ENCODE peak calls at places on chromosomes 5 and 9, in four cellular contexts. V is tibial artery, D is heart left ventricle, J is SK-N-SH. Q is an unnamed sample.

GRCh38 chr9:121508415-121508814 is 8.8 kb upstream of the GGTA1 start:
- DNase-seq in V (no peak), D (no peak), J (no peak), Q (no peak)

GRCh38 chr9:84153885-84154284 is 173.3 kb downstream of the RMI1 start:
- DNase-seq in V (no peak), D (no peak), J (no peak), Q (no peak)

GRCh38 chr5:73606206-73606753 is 19.7 kb upstream of the ARHGEF28 start:
- DNase-seq in V (no peak), D (no peak), J (no peak), Q (peak; percentile 64)

GRCh38 chr5:56656816-56657740 is 158.3 kb upstream of the MAP3K1 start:
- DNase-seq in V (no peak), D (no peak), J (no peak), Q (no peak)

GRCh38 chr5:33300209-33300742 is 140.5 kb upstream of the TARS1 start:
- DNase-seq in V (no peak), D (no peak), J (no peak), Q (no peak)

GRCh38 chr5:40171971-40172370 is 507.7 kb upstream of the PTGER4 start:
- DNase-seq in V (no peak), D (no peak), J (no peak), Q (no peak)

GRCh38 chr5:178455480-178455835 is 134.7 kb downstream of the COL23A1 start:
- DNase-seq in V (no peak), D (no peak), J (no peak), Q (no peak)

GRCh38 chr9:19171271-19171670 is 44.0 kb upstream of the PLIN2 start:
- DNase-seq in V (no peak), D (no peak), J (no peak), Q (no peak)

GRCh38 chr5:80863708-80864107 is 96.5 kb upstream of the RASGRF2 start:
- DNase-seq in V (no peak), D (no peak), J (no peak), Q (no peak)

GRCh38 chr5:141692919-141693848 is 11.2 kb upstream of the ARAP3 start:
- DNase-seq in V (no peak), D (no peak), J (no peak), Q (peak; percentile 90)

GRCh38 chr9:108761530-108762347 is 94.0 kb downstream of the ACTL7B start:
- DNase-seq in V (peak; percentile 64), D (peak; percentile 48), J (peak; percentile 69), Q (peak; percentile 64)

GRCh38 chr9:128384801-128385492 is 13.8 kb downstream of the URM1 start:
- DNase-seq in V (no peak), D (no peak), J (no peak), Q (no peak)

GRCh38 chr9:29006603-29007002 is 1433.3 kb upstream of the C9orf72 start:
- DNase-seq in V (no peak), D (no peak), J (no peak), Q (peak; percentile 52)

GRCh38 chr5:179799644-179799973 is 5.8 kb downstream of the LTC4S start:
- DNase-seq in V (no peak), D (no peak), J (no peak), Q (no peak)

GRCh38 chr9:132244582-132245455 is 83.0 kb downstream of the NTNG2 start:
- DNase-seq in V (peak; percentile 40), D (peak; percentile 51), J (no peak), Q (no peak)

GRCh38 chr9:79477955-79478751 is 93.6 kb upstream of the TLE4 start:
- DNase-seq in V (peak; percentile 18), D (no peak), J (peak; percentile 21), Q (peak; percentile 71)

GRCh38 chr5:88770290-88771257 is 112.4 kb downstream of the MEF2C start:
- DNase-seq in V (no peak), D (no peak), J (no peak), Q (no peak)

GRCh38 chr9:109852561-109852960 is 72.6 kb downstream of the PALM2AKAP2 start:
- DNase-seq in V (no peak), D (no peak), J (no peak), Q (no peak)

GRCh38 chr5:137933491-137933911 is 44.2 kb downstream of the PKD2L2 start:
- DNase-seq in V (no peak), D (no peak), J (no peak), Q (peak; percentile 77)

GRCh38 chr9:94869415-94869838 is 142.9 kb downstream of the AOPEP start:
- DNase-seq in V (no peak), D (no peak), J (peak; percentile 35), Q (no peak)

GRCh38 chr5:168315991-168316578 is 24.6 kb downstream of the WWC1 start:
- DNase-seq in V (no peak), D (no peak), J (no peak), Q (no peak)

GRCh38 chr5:91456928-91457571 is 73.9 kb upstream of the ARRDC3 start:
- DNase-seq in V (no peak), D (no peak), J (no peak), Q (no peak)

GRCh38 chr9:71929223-71929622 is 17.8 kb downstream of the C9orf85 start:
- DNase-seq in V (no peak), D (no peak), J (no peak), Q (no peak)

GRCh38 chr9:6590329-6590728 is 55.2 kb downstream of the GLDC start:
- DNase-seq in V (no peak), D (no peak), J (no peak), Q (no peak)

GRCh38 chr5:148681157-148682131 is 27.1 kb upstream of the HTR4 start:
- DNase-seq in V (no peak), D (no peak), J (no peak), Q (no peak)

GRCh38 chr9:114694719-114695269 is 12.8 kb upstream of the TEX48 start:
- DNase-seq in V (no peak), D (no peak), J (no peak), Q (no peak)

GRCh38 chr9:87020169-87020935 is 73.0 kb upstream of the GAS1 start:
- DNase-seq in V (no peak), D (no peak), J (no peak), Q (no peak)

GRCh38 chr5:79785983-79786382 is 96.3 kb downstream of the CMYA5 start:
- DNase-seq in V (no peak), D (no peak), J (no peak), Q (no peak)

GRCh38 chr9:114694146-114694545 is 12.2 kb upstream of the TEX48 start:
- DNase-seq in V (no peak), D (no peak), J (no peak), Q (no peak)

GRCh38 chr9:136847065-136847826 is 2.0 kb upstream of the PHPT1 start:
- DNase-seq in V (peak; percentile 53), D (peak; percentile 79), J (peak; percentile 73), Q (peak; percentile 83)

GRCh38 chr5:103808464-103809106 is 246.0 kb upstream of the NUDT12 start:
- DNase-seq in V (no peak), D (no peak), J (peak; percentile 61), Q (peak; percentile 80)

GRCh38 chr5:124278636-124279035 is 467.8 kb downstream of the ZNF608 start:
- DNase-seq in V (no peak), D (no peak), J (no peak), Q (no peak)

GRCh38 chr9:126496781-126497667 is 116.7 kb upstream of the LMX1B start:
- DNase-seq in V (no peak), D (no peak), J (no peak), Q (no peak)

GRCh38 chr9:98365227-98365669 is 109.8 kb upstream of the TBC1D2 start:
- DNase-seq in V (no peak), D (no peak), J (no peak), Q (peak; percentile 28)
- TF ChIP-seq CTCF in V (no peak), D (peak; percentile 20), J (peak; percentile 60), Q (peak; percentile 55)

GRCh38 chr9:98253563-98253962 is 1.9 kb downstream of the TBC1D2 start:
- DNase-seq in V (no peak), D (no peak), J (no peak), Q (no peak)

GRCh38 chr9:98248737-98249474 is 6.5 kb downstream of the TBC1D2 start:
- DNase-seq in V (peak; percentile 77), D (peak; percentile 66), J (no peak), Q (no peak)

GRCh38 chr9:98254236-98255063 is 999 bp downstream of the TBC1D2 start:
- DNase-seq in V (no peak), D (no peak), J (no peak), Q (no peak)

GRCh38 chr9:98249774-98250173 is 5.7 kb downstream of the TBC1D2 start:
- DNase-seq in V (no peak), D (no peak), J (no peak), Q (no peak)

DNA sequence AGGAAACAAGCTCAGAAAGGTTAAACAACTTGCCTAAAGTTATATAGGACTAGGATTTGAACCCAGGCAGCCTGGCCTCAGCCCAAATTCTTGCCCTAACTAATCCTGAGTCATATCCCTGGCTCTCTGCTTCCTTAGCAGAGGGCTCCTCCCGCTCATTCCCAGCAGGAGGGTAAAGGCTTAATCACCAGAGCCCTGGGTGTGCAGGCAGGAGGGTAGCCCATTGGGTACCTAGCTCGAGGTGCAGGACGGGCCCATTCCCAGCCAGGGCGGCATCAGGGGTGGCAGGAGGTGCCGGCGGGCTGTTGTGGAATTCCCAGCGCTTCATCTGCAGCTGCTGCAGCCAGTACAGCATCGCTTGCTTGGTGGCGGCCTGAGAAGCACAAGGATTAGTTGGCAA is 3.9 kb downstream of the TBC1D2 start:
- DNase-seq in V (no peak), D (no peak), J (no peak), Q (peak; percentile 78)
- H3K4me1 ChIP-seq in V (peaks cover 11% of the 10 kb centered on the region), D (no peaks in the 10 kb centered on the region), J (peaks cover 11% of the 10 kb centered on the region), Q (peaks cover 10% of the 10 kb centered on the region)

DNA sequence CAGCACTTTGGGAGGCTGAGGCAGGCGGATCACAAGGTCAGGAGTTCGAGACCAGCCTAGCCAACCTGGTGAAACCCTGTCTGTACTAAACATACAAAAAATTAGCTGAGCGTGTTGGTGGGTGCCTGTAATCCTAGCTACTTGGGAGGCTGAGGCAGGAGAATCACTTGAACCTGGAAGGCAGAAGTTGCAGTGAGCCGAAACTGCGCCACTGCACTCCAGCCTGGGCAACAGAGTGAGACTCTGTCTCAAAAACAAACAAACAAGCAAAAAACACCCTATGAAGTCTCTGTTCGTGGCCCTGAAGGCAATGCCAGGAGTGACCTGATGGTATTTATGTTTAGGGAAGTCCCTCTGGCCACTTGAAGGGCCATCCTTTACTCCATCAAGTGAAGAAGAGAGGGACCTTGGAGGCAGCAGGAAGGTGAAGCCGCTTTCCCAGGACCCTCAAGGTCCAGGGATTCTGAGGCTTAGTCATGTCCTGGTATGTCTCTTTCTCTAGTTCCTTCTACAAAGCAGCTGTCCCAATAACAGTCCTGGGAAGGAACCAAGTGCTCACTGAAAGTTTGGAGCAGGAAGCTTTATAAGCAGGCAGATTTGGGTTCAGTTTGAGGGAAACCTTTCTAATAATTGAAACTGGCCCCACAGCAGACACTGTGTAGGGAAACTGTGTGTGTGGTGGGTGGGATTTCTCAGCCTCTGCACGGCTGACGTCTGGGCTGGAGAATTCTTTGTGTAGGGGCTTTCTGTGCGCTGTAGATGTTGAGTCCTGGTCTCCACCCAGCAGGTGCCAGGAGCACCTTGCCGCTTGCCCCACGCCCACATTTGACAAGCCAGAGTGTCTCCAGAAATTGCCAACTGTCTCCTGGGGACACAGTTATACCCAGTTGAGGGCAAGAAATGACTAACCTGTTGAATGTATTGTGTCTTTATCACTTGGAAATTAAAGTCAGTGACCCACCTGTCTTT is 12.5 kb downstream of the PHF2 start:
- DNase-seq in V (no peak), D (no peak), J (no peak), Q (no peak)
- TF ChIP-seq CTCF in V (no peak), D (no peak), J (no peak), Q (no peak)

GRCh38 chr9:34590376-34591090 is 1.0 kb upstream of the CNTFR start:
- DNase-seq in V (peak; percentile 67), D (peak; percentile 33), J (no peak), Q (peak; percentile 44)
- H3K4me1 ChIP-seq in V (peaks cover 59% of the 10 kb centered on the region), D (no peaks in the 10 kb centered on the region), J (no peaks in the 10 kb centered on the region), Q (peaks cover 15% of the 10 kb centered on the region)

GRCh38 chr9:27784999-27785713 is 211.9 kb upstream of the C9orf72 start:
- DNase-seq in V (no peak), D (no peak), J (no peak), Q (no peak)
- TF ChIP-seq CTCF in V (no peak), D (no peak), J (no peak), Q (no peak)

Q was measured in A673.